ENCODE peak calls at places on chromosomes 12 and 14, in five cellular contexts. U is A549, Z is IMR-90, V is SK-N-SH, E is GM12878. W is an unnamed sample.

GRCh38 chr12:48659863-48660262 is 22.2 kb downstream of the KANSL2 start:
- DNase-seq in U (no peak), E (no peak), V (no peak), Z (no peak), W (no peak)

GRCh38 chr12:75603475-75603874 is 92.1 kb upstream of the KRR1 start:
- DNase-seq in Z (no peak), E (no peak), U (no peak), V (no peak), W (no peak)

GRCh38 chr12:64691793-64692583 is 67.2 kb downstream of the GNS start:
- DNase-seq in U (no peak), Z (peak), E (no peak), V (no peak), W (no peak)

GRCh38 chr12:42588981-42589464 is 523 bp downstream of the PRICKLE1 start:
- DNase-seq in V (peak), Z (peak), U (peak), E (no peak), W (peak)

GRCh38 chr14:53231166-53231565 is 78.0 kb upstream of the DDHD1 start:
- DNase-seq in Z (no peak), E (no peak), V (no peak), U (no peak), W (no peak)

GRCh38 chr14:37114559-37114958 is 57.8 kb downstream of the SLC25A21 start:
- DNase-seq in V (no peak), E (no peak), Z (no peak), U (no peak), W (no peak)

GRCh38 chr12:5369298-5369697 is 62.6 kb upstream of the NTF3 start:
- DNase-seq in Z (no peak), U (no peak), V (no peak), E (no peak), W (no peak)

GRCh38 chr14:72701610-72702009 is 192.3 kb downstream of the DPF3 start:
- DNase-seq in U (no peak), E (no peak), V (peak), Z (peak), W (no peak)

DNA sequence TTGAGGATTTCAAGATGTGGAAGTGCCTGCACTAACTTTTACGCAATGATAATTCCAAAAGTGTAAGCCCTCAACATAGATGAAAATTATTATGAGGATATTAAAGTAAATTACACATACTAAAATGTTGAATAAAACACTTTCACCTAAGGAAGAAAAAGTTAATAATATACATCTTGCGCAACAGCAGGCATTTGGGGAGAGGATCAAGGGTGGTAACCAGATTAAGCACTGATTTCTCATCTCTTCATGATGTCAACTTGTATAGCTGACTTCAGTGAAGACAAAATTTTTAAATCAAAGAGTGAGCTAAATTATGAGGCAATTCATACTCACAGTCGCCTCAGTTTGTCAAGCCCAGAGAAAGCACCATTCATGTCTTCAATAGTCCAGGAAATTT is 33.8 kb downstream of the LRIG3 start:
- DNase-seq in E (no peak), V (no peak), Z (no peak), U (no peak), W (no peak)
- TF ChIP-seq RCOR1 in E (no peak), V (no peak), Z (no peak), U (no peak), W (no peak)

GRCh38 chr12:102095677-102096263 is 24.1 kb downstream of the NUP37 start:
- DNase-seq in Z (peak), V (peak), E (peak), U (peak), W (peak)
- TF ChIP-seq RCOR1 in Z (no peak), V (no peak), E (no peak), U (no peak), W (no peak)

GRCh38 chr12:57775563-57776246 is 3.3 kb downstream of the EEF1AKMT3 start:
- DNase-seq in V (no peak), Z (no peak), E (no peak), U (peak), W (no peak)
- TF ChIP-seq RCOR1 in V (no peak), Z (no peak), E (no peak), U (no peak), W (no peak)

DNA sequence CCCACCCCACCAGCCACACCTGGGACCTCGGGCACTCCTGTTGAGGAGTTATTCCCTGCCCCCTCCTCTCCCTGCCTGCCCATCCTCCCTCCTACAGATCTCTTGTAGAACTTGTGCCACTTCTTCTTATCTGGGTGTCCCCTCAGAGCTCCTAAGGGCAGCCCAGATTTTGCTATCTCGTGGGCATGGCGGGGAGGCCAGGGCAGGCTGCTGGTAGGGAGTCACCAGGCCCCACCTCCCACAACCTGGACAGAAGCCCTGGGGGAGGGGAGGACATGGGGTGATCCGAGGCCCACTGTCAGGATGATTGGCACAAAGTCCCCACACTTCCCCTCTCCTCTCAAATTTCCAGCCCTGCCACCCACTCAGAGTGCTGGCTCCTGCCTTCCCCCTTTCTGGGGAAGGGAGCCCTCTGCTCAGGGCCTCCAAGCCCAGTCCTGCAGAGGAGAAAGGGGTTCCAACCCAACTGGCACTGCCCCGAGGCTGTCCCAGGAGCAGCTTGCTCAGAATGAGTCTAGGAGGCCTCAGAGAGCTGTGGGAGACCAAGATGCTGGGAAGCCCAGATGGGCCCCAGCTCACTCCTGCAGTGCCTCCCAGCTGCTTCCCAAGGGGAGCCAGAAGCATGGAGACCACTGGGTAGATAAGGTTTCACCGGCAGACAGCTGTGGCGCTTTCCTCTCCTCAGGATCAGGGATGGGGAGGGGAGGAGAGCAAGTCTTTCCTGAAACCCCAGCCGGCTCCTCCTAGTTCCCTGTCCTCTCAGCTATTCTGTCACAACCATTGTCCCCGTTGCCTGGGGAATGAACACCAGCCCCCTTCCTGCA is 82.8 kb downstream of the B4GALNT3 start:
- DNase-seq in E (no peak), U (no peak), V (no peak), Z (no peak), W (no peak)
- TF ChIP-seq RCOR1 in E (no peak), U (no peak), V (no peak), Z (no peak), W (no peak)

GRCh38 chr14:62614117-62614516 is 431.1 kb downstream of the KCNH5 start:
- DNase-seq in Z (no peak), E (no peak), U (no peak), V (no peak), W (no peak)

DNA sequence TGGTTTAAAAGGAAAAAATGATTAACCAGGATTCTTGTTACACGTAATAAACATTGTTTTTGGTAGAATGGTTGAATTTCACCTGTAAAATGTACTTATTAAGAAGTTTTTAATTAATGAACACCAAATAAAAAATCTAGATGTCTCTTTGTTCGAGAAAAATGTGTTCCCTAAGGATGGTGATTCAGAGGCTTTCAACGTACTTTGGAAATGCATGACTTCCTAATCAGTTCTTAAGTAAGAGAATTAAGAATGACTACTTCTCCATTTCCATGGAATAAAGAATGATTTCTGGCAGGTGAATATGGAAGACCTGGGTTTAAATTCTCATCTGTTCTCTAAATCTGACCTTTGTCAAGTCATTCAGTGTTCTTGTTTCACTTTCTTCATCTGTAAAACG is 428.6 kb downstream of the KCNH5 start:
- DNase-seq in E (no peak), Z (no peak), U (no peak), V (no peak), W (no peak)
- TF ChIP-seq RCOR1 in E (no peak), Z (no peak), U (no peak), V (no peak), W (no peak)

GRCh38 chr12:123916729-123917128 is 55.9 kb downstream of the CCDC92 start:
- DNase-seq in E (no peak), V (no peak), U (no peak), Z (peak), W (no peak)
- TF ChIP-seq RCOR1 in E (no peak), V (no peak), U (no peak), Z (no peak), W (no peak)

DNA sequence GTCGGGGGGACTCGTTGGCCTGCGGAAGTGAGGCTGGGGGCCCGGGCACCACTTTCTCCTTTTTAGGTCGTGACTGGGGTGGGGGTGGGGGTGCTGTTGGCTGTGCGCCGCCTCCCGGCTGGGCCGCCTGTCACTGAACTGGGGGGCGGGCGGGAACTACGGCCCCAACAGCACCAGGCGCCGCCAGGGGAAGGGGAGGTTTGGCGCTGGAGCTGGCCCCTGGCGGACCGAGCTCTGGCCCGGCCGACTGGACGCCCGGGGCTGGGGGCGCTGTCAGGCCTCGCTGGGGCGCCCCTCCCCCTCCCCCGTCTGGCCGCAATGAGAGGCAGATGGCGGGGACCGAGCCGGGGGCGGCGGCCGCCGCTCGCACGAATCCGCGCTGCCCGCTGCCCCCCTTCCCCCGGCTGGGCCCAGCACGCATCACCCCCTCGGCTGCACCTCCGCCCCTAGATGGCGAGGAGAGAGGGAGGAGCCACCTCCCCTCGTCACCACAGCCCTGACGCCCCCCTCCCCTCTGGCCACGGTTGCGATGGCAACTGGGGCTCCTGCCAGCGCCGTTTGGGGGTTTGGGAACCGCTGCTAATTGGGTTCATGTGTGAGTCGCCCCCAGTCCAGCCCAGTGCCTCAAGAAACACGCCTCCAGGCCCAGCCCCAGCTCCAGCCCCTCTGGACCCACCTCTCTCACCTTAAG is 723 bp downstream of the NFATC4 start:
- DNase-seq in V (peak), Z (peak), E (no peak), U (no peak), W (peak)
- TF ChIP-seq RCOR1 in V (no peak), Z (no peak), E (no peak), U (no peak), W (no peak)

DNA sequence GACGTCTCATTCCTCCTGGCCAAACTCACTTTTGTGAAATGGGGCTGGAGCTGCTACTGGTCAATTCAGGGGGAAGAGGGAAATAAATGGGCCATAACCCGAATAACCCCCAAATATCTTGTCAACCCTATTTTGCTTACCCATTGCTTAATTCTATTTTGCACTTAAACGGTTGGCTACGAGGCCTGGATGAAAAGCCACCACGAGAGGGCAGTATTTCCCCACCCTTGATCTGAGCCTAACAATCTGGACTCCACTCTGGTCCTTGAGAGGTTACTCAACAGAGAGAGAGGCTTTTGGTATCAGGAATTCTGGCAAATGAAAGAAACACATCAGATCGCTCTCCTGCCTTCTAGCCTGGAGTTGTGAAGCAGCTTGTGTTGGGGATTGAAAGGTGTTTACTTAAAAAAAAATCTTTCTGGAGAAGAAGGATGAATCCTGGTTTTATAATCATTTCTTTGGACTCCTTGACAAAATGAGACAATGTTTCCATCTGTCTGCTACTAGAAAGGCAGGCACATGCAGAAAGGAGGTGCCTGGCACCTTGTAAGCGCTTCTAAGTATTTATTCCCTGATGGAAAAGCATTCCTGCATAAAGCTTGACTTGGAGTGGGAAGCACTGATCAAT is 22.4 kb upstream of the FBXO21 start:
- DNase-seq in V (peak), U (peak), Z (peak), E (no peak), W (peak)
- TF ChIP-seq RCOR1 in V (peak), U (no peak), Z (no peak), E (no peak), W (peak)

GRCh38 chr14:80426686-80427085 is 215.4 kb upstream of the DIO2 start:
- DNase-seq in V (no peak), Z (peak), U (peak), E (no peak), W (no peak)
- TF ChIP-seq RCOR1 in V (no peak), Z (no peak), U (no peak), E (no peak), W (no peak)

W was measured in K562.